ENCODE peak calls at places on chromosomes 3 and 15, in six cellular contexts. One of them, this sample, is unnamed.

GRCh38 chr3:188712257-188712924 is 459.4 kb upstream of the TPRG1 start:
- DNase-seq in BE2C: no peak
- DNase-seq in esophagus muscularis mucosa: no peak
- DNase-seq in heart left ventricle: no peak
- DNase-seq in small intestine: no peak
- DNase-seq in lower lobe of right lung: no peak
- DNase-seq in this sample: no peak

GRCh38 chr15:99507016-99507731 is 58.6 kb upstream of the MEF2A start:
- DNase-seq in BE2C: peak; percentile 68
- DNase-seq in esophagus muscularis mucosa: peak; percentile 89
- DNase-seq in heart left ventricle: peak; percentile 81
- DNase-seq in small intestine: peak; percentile 18
- DNase-seq in lower lobe of right lung: no peak
- DNase-seq in this sample: no peak

GRCh38 chr3:125585595-125586223 is 9.6 kb downstream of the OSBPL11 start:
- DNase-seq in BE2C: peak; percentile 67
- DNase-seq in esophagus muscularis mucosa: no peak
- DNase-seq in heart left ventricle: no peak
- DNase-seq in small intestine: peak; percentile 70
- DNase-seq in lower lobe of right lung: no peak
- DNase-seq in this sample: peak; percentile 77

GRCh38 chr3:61947456-61947855 is 386.1 kb downstream of the PTPRG start:
- DNase-seq in BE2C: no peak
- DNase-seq in esophagus muscularis mucosa: no peak
- DNase-seq in heart left ventricle: no peak
- DNase-seq in small intestine: no peak
- DNase-seq in lower lobe of right lung: no peak
- DNase-seq in this sample: no peak

GRCh38 chr15:34223904-34224596 is 766 bp upstream of the EMC4 start:
- DNase-seq in BE2C: no peak
- DNase-seq in esophagus muscularis mucosa: no peak
- DNase-seq in heart left ventricle: no peak
- DNase-seq in small intestine: peak; percentile 24
- DNase-seq in lower lobe of right lung: no peak
- DNase-seq in this sample: no peak

GRCh38 chr15:40481671-40482070 is 10.9 kb downstream of the CHST14 start:
- DNase-seq in BE2C: no peak
- DNase-seq in esophagus muscularis mucosa: no peak
- DNase-seq in heart left ventricle: no peak
- DNase-seq in small intestine: no peak
- DNase-seq in lower lobe of right lung: no peak
- DNase-seq in this sample: no peak

GRCh38 chr3:119912220-119912619 is 130.3 kb downstream of the NR1I2 start:
- DNase-seq in BE2C: no peak
- DNase-seq in esophagus muscularis mucosa: no peak
- DNase-seq in heart left ventricle: no peak
- DNase-seq in small intestine: no peak
- DNase-seq in lower lobe of right lung: no peak
- DNase-seq in this sample: no peak

GRCh38 chr3:29555590-29555989 is 274.7 kb downstream of the RBMS3 start:
- DNase-seq in BE2C: no peak
- DNase-seq in esophagus muscularis mucosa: no peak
- DNase-seq in heart left ventricle: no peak
- DNase-seq in small intestine: no peak
- DNase-seq in lower lobe of right lung: no peak
- DNase-seq in this sample: no peak

GRCh38 chr3:33636125-33636855 is 81.8 kb downstream of the CLASP2 start:
- DNase-seq in BE2C: peak; percentile 11
- DNase-seq in esophagus muscularis mucosa: no peak
- DNase-seq in heart left ventricle: no peak
- DNase-seq in small intestine: peak; percentile 17
- DNase-seq in lower lobe of right lung: no peak
- DNase-seq in this sample: peak; percentile 66

GRCh38 chr15:88890495-88890894 is 4.8 kb downstream of the HAPLN3 start:
- DNase-seq in BE2C: no peak
- DNase-seq in esophagus muscularis mucosa: no peak
- DNase-seq in heart left ventricle: no peak
- DNase-seq in small intestine: no peak
- DNase-seq in lower lobe of right lung: no peak
- DNase-seq in this sample: no peak

GRCh38 chr15:45548753-45549520 is 26.4 kb upstream of the SLC30A4 start:
- DNase-seq in BE2C: peak; percentile 88
- DNase-seq in esophagus muscularis mucosa: no peak
- DNase-seq in heart left ventricle: no peak
- DNase-seq in small intestine: no peak
- DNase-seq in lower lobe of right lung: no peak
- DNase-seq in this sample: no peak
- H3K4me3 ChIP-seq in BE2C: peak overlapping the region; percentile 66
- H3K4me3 ChIP-seq in esophagus muscularis mucosa: no peak overlapping the region
- H3K4me3 ChIP-seq in heart left ventricle: no peak overlapping the region
- H3K4me3 ChIP-seq in small intestine: no peak overlapping the region
- H3K4me3 ChIP-seq in lower lobe of right lung: no peak overlapping the region
- H3K4me3 ChIP-seq in this sample: no peak overlapping the region

DNA sequence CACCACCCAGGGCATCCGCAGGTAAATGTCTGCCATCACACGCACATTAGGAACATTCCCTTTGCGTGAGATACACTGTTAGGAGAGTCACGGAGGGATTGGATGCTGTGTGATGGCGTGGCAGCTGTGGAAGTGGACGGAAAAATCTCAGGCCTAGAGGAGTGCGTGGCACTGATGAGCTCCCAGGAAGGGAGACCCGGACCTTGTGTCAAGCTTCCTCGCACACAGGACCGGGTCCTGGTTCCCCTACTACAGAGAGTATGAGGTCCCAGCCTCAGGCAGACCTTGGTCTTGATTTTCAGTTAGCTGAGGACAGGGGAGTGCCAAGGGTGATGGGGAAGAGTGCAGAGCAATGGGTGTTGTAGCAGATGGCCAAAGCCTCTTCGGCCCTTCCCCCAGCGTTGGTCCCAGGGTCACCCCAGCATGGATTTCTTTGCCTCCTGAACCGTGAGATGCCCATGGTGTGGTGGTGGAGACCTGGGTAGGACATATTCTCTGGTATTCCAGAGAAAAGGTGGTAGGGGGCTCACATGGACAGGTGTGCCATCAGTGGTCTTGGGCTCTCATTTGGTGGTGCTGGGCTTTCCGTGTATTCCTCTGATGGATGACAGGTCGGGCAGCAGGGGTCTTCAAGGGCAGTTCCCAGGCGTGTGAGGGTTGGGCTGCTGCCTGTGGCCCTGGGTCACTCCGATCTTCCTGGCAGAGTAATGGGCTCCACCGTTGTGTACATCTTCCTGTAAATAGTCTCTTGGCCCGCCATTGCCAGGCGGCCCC is 105.1 kb downstream of the SNRPN start:
- DNase-seq in BE2C: no peak
- DNase-seq in esophagus muscularis mucosa: no peak
- DNase-seq in heart left ventricle: no peak
- DNase-seq in small intestine: no peak
- DNase-seq in lower lobe of right lung: peak; percentile 15
- DNase-seq in this sample: no peak
- H3K9me3 ChIP-seq in BE2C: peaks cover 43% of the 10 kb centered on the region
- H3K9me3 ChIP-seq in esophagus muscularis mucosa: peaks cover 100% of the 10 kb centered on the region
- H3K9me3 ChIP-seq in heart left ventricle: peaks cover 100% of the 10 kb centered on the region
- H3K9me3 ChIP-seq in small intestine: peaks cover 26% of the 10 kb centered on the region
- H3K9me3 ChIP-seq in lower lobe of right lung: peaks cover 100% of the 10 kb centered on the region
- H3K9me3 ChIP-seq in this sample: peaks cover 7% of the 10 kb centered on the region

GRCh38 chr15:66474140-66474539 is 23.4 kb downstream of the SNAPC5 start:
- DNase-seq in BE2C: no peak
- DNase-seq in esophagus muscularis mucosa: no peak
- DNase-seq in heart left ventricle: no peak
- DNase-seq in small intestine: no peak
- DNase-seq in lower lobe of right lung: no peak
- DNase-seq in this sample: no peak
- H3K4me3 ChIP-seq in BE2C: no peak overlapping the region
- H3K4me3 ChIP-seq in esophagus muscularis mucosa: no peak overlapping the region
- H3K4me3 ChIP-seq in heart left ventricle: no peak overlapping the region
- H3K4me3 ChIP-seq in small intestine: no peak overlapping the region
- H3K4me3 ChIP-seq in lower lobe of right lung: no peak overlapping the region
- H3K4me3 ChIP-seq in this sample: no peak overlapping the region

DNA sequence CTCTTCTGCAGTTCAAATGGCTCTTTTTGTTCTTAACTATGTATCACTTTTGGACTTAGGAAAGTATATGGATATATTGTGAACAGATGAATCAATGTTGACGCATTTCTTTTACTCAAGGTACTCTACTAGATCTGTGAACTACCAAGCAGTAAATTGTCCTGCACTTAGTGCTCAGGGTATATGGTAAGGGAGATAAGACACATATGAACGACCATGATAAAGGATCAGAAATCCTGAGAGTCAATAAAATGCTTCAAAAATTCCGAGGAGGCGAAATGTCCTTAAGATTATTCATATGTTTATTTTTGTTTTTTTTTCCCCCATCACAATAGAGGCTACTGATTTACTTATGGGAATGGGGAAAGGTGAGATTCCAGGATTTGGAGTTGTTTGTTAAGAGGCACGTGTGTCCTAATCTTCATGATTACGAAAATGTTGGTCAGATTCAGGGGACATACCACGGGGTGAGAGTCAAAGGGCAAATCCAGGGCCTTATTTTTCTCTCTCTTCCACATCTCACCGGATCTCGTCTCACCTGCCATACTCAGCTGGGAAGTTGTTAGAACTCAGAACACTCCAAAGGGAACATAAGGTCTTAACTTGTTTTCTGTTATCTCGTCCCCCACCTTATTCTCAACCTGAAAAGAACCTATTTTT is 475.1 kb upstream of the TBL1XR1 start:
- DNase-seq in BE2C: no peak
- DNase-seq in esophagus muscularis mucosa: no peak
- DNase-seq in heart left ventricle: no peak
- DNase-seq in small intestine: no peak
- DNase-seq in lower lobe of right lung: no peak
- DNase-seq in this sample: no peak
- H3K9me3 ChIP-seq in BE2C: no peaks in the 10 kb centered on the region
- H3K9me3 ChIP-seq in esophagus muscularis mucosa: no peaks in the 10 kb centered on the region
- H3K9me3 ChIP-seq in heart left ventricle: no peaks in the 10 kb centered on the region
- H3K9me3 ChIP-seq in small intestine: no peaks in the 10 kb centered on the region
- H3K9me3 ChIP-seq in lower lobe of right lung: no peaks in the 10 kb centered on the region
- H3K9me3 ChIP-seq in this sample: no peaks in the 10 kb centered on the region

GRCh38 chr15:52527196-52527897 is 1.3 kb downstream of the MYO5A start:
- DNase-seq in BE2C: no peak
- DNase-seq in esophagus muscularis mucosa: no peak
- DNase-seq in heart left ventricle: no peak
- DNase-seq in small intestine: no peak
- DNase-seq in lower lobe of right lung: no peak
- DNase-seq in this sample: no peak
- H3K4me3 ChIP-seq in BE2C: peak overlapping the region; percentile 65
- H3K4me3 ChIP-seq in esophagus muscularis mucosa: peak overlapping the region; percentile 90
- H3K4me3 ChIP-seq in heart left ventricle: peak overlapping the region; percentile 74
- H3K4me3 ChIP-seq in small intestine: no peak overlapping the region
- H3K4me3 ChIP-seq in lower lobe of right lung: peak overlapping the region; percentile 76
- H3K4me3 ChIP-seq in this sample: peak overlapping the region; percentile 85

This sample was measured in HAP-1.